ENCODE peak calls at places on chromosome 14, in nine cellular contexts. Q is A549; D is effector memory CD4-positive, alpha-beta T cell; S is prostate gland; P is fibroblast of lung; X is lung; N is lower leg skin; L is CD8-positive, alpha-beta memory T cell; Y is Caco-2. K is an unnamed sample.

GRCh38 chr14:104094709-104095425 is 9.4 kb downstream of the ASPG start:
- DNase-seq in P (peak; percentile 25), N (no peak), S (peak; percentile 57), Q (peak; percentile 85), D (peak; percentile 58), X (peak; percentile 70), Y (peak; percentile 80), L (peak; percentile 62), K (peak; percentile 74)

GRCh38 chr14:21536395-21537087 is 10.4 kb upstream of the SALL2 start:
- DNase-seq in X (no peak), Q (no peak), P (no peak), L (no peak), N (no peak), S (no peak), D (no peak), Y (no peak), K (peak; percentile 64)

GRCh38 chr14:88204221-88204620 is 118.8 kb downstream of the KCNK10 start:
- DNase-seq in S (no peak), P (no peak), D (no peak), Q (no peak), N (no peak), X (no peak), Y (peak; percentile 19), L (no peak), K (peak; percentile 31)

GRCh38 chr14:54177861-54178591 is 218.8 kb upstream of the CDKN3 start:
- DNase-seq in N (no peak), D (no peak), Y (peak; percentile 11), L (no peak), X (no peak), Q (no peak), P (no peak), S (no peak), K (no peak)

GRCh38 chr14:103474893-103475292 is 47.7 kb downstream of the CKB start:
- DNase-seq in N (no peak), X (no peak), Q (no peak), S (no peak), P (no peak), D (no peak), Y (no peak), L (no peak), K (no peak)

GRCh38 chr14:74875941-74876913 is at the start of gene PROX2:
- DNase-seq in S (no peak), N (no peak), L (peak; percentile 8), Y (no peak), X (no peak), D (no peak), P (no peak), Q (no peak), K (no peak)

GRCh38 chr14:92532490-92533163 is 19.0 kb downstream of the RIN3 start:
- DNase-seq in L (no peak), X (no peak), S (no peak), N (no peak), D (no peak), Q (no peak), P (no peak), Y (no peak), K (no peak)

GRCh38 chr14:55587847-55588246 is 7.8 kb downstream of the KTN1 start:
- DNase-seq in D (no peak), Y (no peak), Q (no peak), S (no peak), P (no peak), L (no peak), N (no peak), X (no peak), K (no peak)

GRCh38 chr14:50801706-50802105 is 29.3 kb downstream of the NIN start:
- DNase-seq in N (no peak), Y (no peak), Q (no peak), L (no peak), D (no peak), X (no peak), S (no peak), P (peak; percentile 42), K (no peak)

GRCh38 chr14:84237881-84238280 is 1292.1 kb upstream of the FLRT2 start:
- DNase-seq in Y (no peak), S (no peak), X (no peak), L (no peak), N (no peak), P (peak; percentile 35), Q (no peak), D (no peak), K (no peak)

GRCh38 chr14:74566174-74567125 is 45.6 kb downstream of the LTBP2 start:
- DNase-seq in P (no peak), N (peak; percentile 34), X (no peak), D (no peak), L (no peak), Y (no peak), S (peak; percentile 37), Q (peak; percentile 66), K (no peak)

GRCh38 chr14:105540811-105541210 is 14.4 kb downstream of the TMEM121 start:
- DNase-seq in S (no peak), L (no peak), X (no peak), D (no peak), Q (no peak), Y (no peak), P (no peak), N (no peak), K (no peak)

GRCh38 chr14:60632777-60633176 is 16.5 kb downstream of the SIX1 start:
- DNase-seq in S (no peak), N (no peak), D (no peak), P (no peak), Q (no peak), Y (no peak), X (no peak), L (no peak), K (no peak)

GRCh38 chr14:36553650-36554260 is 28.7 kb downstream of the NKX2-8 start:
- DNase-seq in N (no peak), Y (peak; percentile 48), L (no peak), D (no peak), S (peak; percentile 27), Q (peak; percentile 29), P (peak; percentile 60), X (no peak), K (peak; percentile 57)

GRCh38 chr14:92986254-92987147 is 63.6 kb downstream of the CHGA start:
- DNase-seq in Y (no peak), Q (peak; percentile 53), X (peak; percentile 77), L (no peak), P (peak; percentile 24), D (no peak), N (no peak), S (peak; percentile 39), K (no peak)

GRCh38 chr14:100904307-100905019 is 941 bp upstream of the RTL1 start:
- DNase-seq in L (no peak), Y (peak; percentile 35), N (no peak), P (no peak), D (no peak), X (peak; percentile 16), S (no peak), Q (no peak), K (peak; percentile 82)

GRCh38 chr14:103118663-103119404 is 4.4 kb upstream of the TNFAIP2 start:
- DNase-seq in D (no peak), Y (no peak), N (peak; percentile 61), X (peak; percentile 78), P (no peak), S (no peak), L (no peak), Q (no peak), K (no peak)

DNA sequence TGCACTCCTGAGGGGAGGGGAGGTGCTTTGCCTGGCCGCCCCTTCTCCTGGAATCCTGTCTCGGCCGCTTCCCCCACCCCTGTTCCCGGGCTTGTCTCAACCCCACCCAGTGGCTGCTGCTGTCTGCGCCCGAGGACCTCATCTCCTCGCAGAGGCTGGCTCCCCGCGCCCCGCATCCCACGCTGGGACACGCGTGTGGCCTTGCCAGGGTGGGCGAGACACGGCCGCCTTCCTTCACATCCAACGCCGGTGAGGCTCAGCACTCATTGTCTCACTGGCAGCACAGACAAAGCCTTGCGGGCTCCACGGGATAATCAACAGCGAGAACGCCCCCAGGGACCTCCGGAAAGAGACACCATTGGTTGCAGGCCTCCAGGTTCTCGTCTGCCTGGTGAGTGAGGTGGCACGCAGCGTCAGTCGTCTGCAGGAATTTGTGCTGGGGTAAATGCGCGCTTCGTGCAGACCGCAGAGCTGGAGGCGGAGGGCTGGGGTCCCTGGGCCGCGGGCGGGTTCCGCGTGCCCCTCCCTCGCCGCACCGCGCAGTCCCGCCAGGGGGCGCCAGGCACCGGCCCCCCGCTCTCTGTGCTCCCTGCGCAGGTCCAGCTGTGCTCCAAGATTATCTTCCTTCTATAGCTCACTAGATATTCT is 26.8 kb downstream of the CCDC177 start:
- DNase-seq in Q (no peak), N (no peak), P (no peak), S (no peak), L (no peak), Y (no peak), X (no peak), D (no peak), K (peak; percentile 96)
- H3K4me3 ChIP-seq in Q (no peak overlapping the region), N (no peak overlapping the region), P (no peak overlapping the region), S (no peak overlapping the region), L (no peak overlapping the region), Y (no peak overlapping the region), X (no peak overlapping the region), D (no peak overlapping the region), K (peak overlapping the region; percentile 23)

GRCh38 chr14:68124885-68125731 is 305.5 kb downstream of the RAD51B start:
- DNase-seq in X (no peak), L (no peak), Y (no peak), S (no peak), Q (peak; percentile 51), N (no peak), P (no peak), D (no peak), K (peak; percentile 53)

GRCh38 chr14:68127166-68127565 is 307.6 kb downstream of the RAD51B start:
- DNase-seq in X (no peak), S (no peak), N (no peak), P (no peak), Q (no peak), D (no peak), L (no peak), Y (no peak), K (no peak)

GRCh38 chr14:68124050-68124449 is 304.5 kb downstream of the RAD51B start:
- DNase-seq in Y (no peak), X (no peak), D (no peak), L (no peak), Q (no peak), N (no peak), S (no peak), P (no peak), K (no peak)
- H3K4me3 ChIP-seq in Y (no peak overlapping the region), X (no peak overlapping the region), D (no peak overlapping the region), L (no peak overlapping the region), Q (no peak overlapping the region), N (no peak overlapping the region), S (no peak overlapping the region), P (no peak overlapping the region), K (no peak overlapping the region)

DNA sequence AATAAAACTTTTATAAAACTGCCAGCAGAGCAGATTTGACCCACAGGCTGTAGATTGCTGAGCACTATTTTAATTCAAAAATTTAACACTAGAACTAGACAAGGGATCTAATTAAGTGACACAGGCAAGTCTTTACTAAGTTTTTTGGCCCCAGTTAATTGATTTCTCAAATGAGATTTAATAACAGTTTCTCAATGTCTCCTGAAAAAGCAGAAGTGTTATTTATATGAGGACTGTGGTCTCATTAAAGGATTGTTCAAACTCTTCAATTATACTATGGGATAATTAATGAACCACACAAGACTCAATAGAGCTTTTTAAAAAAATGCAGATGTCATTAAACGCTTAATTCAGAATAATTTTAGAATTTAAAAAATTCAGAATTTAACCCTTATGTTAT is 1.9 kb downstream of the HEATR5A start:
- DNase-seq in N (no peak), L (no peak), Q (no peak), X (no peak), Y (no peak), S (no peak), P (no peak), D (no peak), K (no peak)
- H3K4me3 ChIP-seq in N (no peak overlapping the region), L (no peak overlapping the region), Q (peak overlapping the region; percentile 95), X (no peak overlapping the region), Y (no peak overlapping the region), S (no peak overlapping the region), P (peak overlapping the region; percentile 25), D (no peak overlapping the region), K (no peak overlapping the region)

GRCh38 chr14:71354801-71355200 is 447.5 kb downstream of the PCNX1 start:
- DNase-seq in X (no peak), P (peak; percentile 8), Y (no peak), S (no peak), Q (no peak), N (no peak), D (no peak), L (no peak), K (peak; percentile 81)
- H3K4me3 ChIP-seq in X (no peak overlapping the region), P (no peak overlapping the region), Y (no peak overlapping the region), S (no peak overlapping the region), Q (no peak overlapping the region), N (no peak overlapping the region), D (no peak overlapping the region), L (no peak overlapping the region), K (no peak overlapping the region)